ENCODE peak calls at places on chromosomes 12 and 14, in five cellular contexts. X is astrocyte of the spinal cord, A is NB4, C is GM10248, P is A673. I is an unnamed sample.

GRCh38 chr14:54680636-54681035 is 113.7 kb downstream of the SAMD4A start:
- DNase-seq in X (peak), A (no peak), C (no peak), P (no peak), I (no peak)

GRCh38 chr12:103771466-103771865 is 69.6 kb downstream of the NT5DC3 start:
- DNase-seq in X (peak), A (peak), C (no peak), P (peak), I (peak)

GRCh38 chr12:107247650-107248049 is 154.3 kb upstream of the CRY1 start:
- DNase-seq in X (no peak), A (no peak), C (no peak), P (no peak), I (no peak)

GRCh38 chr14:56087824-56088571 is 30.2 kb upstream of the PELI2 start:
- DNase-seq in X (peak), A (no peak), C (no peak), P (no peak), I (no peak)

GRCh38 chr12:56299308-56299852 is 750 bp downstream of the CS start:
- DNase-seq in X (no peak), A (peak), C (no peak), P (peak), I (no peak)

GRCh38 chr12:5309654-5310053 is 122.3 kb upstream of the NTF3 start:
- DNase-seq in X (no peak), A (no peak), C (no peak), P (no peak), I (no peak)

GRCh38 chr12:104752883-104753282 is 205.2 kb downstream of the SLC41A2 start:
- DNase-seq in X (no peak), A (no peak), C (no peak), P (no peak), I (no peak)

GRCh38 chr14:77055981-77056380 is 27.5 kb upstream of the IRF2BPL start:
- DNase-seq in X (no peak), A (no peak), C (no peak), P (no peak), I (no peak)

GRCh38 chr14:21054123-21054767 is 3.4 kb upstream of the RNASE8 start:
- DNase-seq in X (no peak), A (peak), C (no peak), P (no peak), I (no peak)

GRCh38 chr12:131831635-131832041 is 3.4 kb downstream of the MMP17 start:
- DNase-seq in X (no peak), A (no peak), C (no peak), P (peak), I (no peak)

GRCh38 chr14:36506732-36507614 is 13.1 kb downstream of the NKX2-1 start:
- DNase-seq in X (no peak), A (no peak), C (peak), P (no peak), I (peak)

GRCh38 chr14:72863216-72864006 is 30.5 kb downstream of the DPF3 start:
- DNase-seq in X (no peak), A (no peak), C (peak), P (peak), I (peak)

GRCh38 chr12:74292351-74293194 is 245.1 kb upstream of the ATXN7L3B start:
- DNase-seq in X (no peak), A (no peak), C (no peak), P (no peak), I (no peak)

GRCh38 chr12:25864287-25864686 is 94.2 kb upstream of the RASSF8 start:
- DNase-seq in X (peak), A (no peak), C (no peak), P (peak), I (no peak)

GRCh38 chr12:110846615-110847566 is at the start of gene CCDC63:
- DNase-seq in X (peak), A (peak), C (peak), P (peak), I (peak)

GRCh38 chr12:33427071-33427470 is 12.5 kb downstream of the SYT10 start:
- DNase-seq in X (no peak), A (peak), C (no peak), P (peak), I (no peak)

GRCh38 chr14:23414906-23415820 is 7.1 kb upstream of the MYH6 start:
- DNase-seq in X (no peak), A (no peak), C (no peak), P (no peak), I (no peak)

GRCh38 chr14:59358105-59358504 is 107.1 kb downstream of the GPR135 start:
- DNase-seq in X (no peak), A (peak), C (no peak), P (no peak), I (no peak)

GRCh38 chr14:41891624-41892023 is 284.9 kb downstream of the LRFN5 start:
- DNase-seq in X (no peak), A (no peak), C (no peak), P (no peak), I (no peak)

GRCh38 chr14:105258846-105259245 is 10.5 kb downstream of the BTBD6 start:
- DNase-seq in X (peak), A (no peak), C (no peak), P (no peak), I (no peak)

GRCh38 chr12:24427776-24428175 is 478.3 kb upstream of the SOX5 start:
- DNase-seq in X (no peak), A (no peak), C (no peak), P (no peak), I (no peak)

GRCh38 chr14:24411468-24412454 is 13.0 kb downstream of the NYNRIN start:
- DNase-seq in X (peak), A (peak), C (peak), P (peak), I (peak)

GRCh38 chr12:127193341-127193740 is 1073.6 kb upstream of the TMEM132C start:
- DNase-seq in X (no peak), A (no peak), C (no peak), P (no peak), I (no peak)

GRCh38 chr14:20802341-20803084 is at the start of gene RNASE1:
- DNase-seq in X (no peak), A (no peak), C (no peak), P (no peak), I (no peak)

GRCh38 chr14:35365130-35366047 is 39.2 kb downstream of the NFKBIA start:
- DNase-seq in X (peak), A (peak), C (peak), P (no peak), I (peak)

GRCh38 chr12:67068773-67069450 is 200.2 kb upstream of the CAND1 start:
- DNase-seq in X (peak), A (peak), C (peak), P (peak), I (peak)

DNA sequence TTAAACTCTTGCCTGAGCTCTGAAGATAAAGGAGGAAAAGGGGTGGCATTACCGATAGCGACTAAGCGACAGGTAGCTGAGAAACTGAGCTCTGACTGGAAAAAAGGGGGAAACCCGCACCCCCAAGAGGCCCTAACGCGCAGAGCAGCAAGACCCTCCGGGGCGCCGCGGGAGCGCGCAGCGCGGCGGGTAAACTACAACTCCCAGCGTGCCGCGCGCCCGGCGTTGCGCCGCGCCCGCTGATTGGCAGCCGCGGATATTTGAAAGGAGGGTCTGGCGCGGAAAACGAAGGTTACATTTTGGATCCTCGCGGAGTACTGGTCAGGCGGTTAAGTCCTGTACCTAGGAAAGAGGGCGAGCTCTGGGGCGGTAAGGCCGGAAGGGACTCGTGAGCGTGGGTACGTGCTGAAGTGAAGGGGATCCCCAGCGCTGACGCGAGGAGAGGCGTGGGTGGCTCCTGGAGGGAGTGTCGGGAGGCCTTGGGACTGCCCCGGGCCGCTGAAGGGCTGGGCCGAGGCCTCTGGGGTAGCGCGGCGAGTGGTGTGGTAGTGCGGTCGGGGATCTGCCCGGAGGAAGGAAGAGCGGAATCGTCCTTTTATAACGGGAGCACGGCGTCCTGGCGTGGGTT is at the start of gene ESPL1:
- DNase-seq in X (peak), A (peak), C (peak), P (peak), I (peak)
- TF ChIP-seq CTCF in X (peak), A (peak), C (peak), P (peak), I (no peak)

GRCh38 chr14:89241934-89242670 is 174.9 kb downstream of the FOXN3 start:
- DNase-seq in X (no peak), A (no peak), C (no peak), P (peak), I (no peak)

GRCh38 chr14:89236846-89237245 is 180.2 kb downstream of the FOXN3 start:
- DNase-seq in X (no peak), A (no peak), C (no peak), P (peak), I (no peak)

GRCh38 chr14:89240414-89240813 is 176.6 kb downstream of the FOXN3 start:
- DNase-seq in X (peak), A (no peak), C (no peak), P (no peak), I (no peak)

GRCh38 chr14:89241265-89241664 is 175.8 kb downstream of the FOXN3 start:
- DNase-seq in X (no peak), A (no peak), C (no peak), P (no peak), I (no peak)

DNA sequence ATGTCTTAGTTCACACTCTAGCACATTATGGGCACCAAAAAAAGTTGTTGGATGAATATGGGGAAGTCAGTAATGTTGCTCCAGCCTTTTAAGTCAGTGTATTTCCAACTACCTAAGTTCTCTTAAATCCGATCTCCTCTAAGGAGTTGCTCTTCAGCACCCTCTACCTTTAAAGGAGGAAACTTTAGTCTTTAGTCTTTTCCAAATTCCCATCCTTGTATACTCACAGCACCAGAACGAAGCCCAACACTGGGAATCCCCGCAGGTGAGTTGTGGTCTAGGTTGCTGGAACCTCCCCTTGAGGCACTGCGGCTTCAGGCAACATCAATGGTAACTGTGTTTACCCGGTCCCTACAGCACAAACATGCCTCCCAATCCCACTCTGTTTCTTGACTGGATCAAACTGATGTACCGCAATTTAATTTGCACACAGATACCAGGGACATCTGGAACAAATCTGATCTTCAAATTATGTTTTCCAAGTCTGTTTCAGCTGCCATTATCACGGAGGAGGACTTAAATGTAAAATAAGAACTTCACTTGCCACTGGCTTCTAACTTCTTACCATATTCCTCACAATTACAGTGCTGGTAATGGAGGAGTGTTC is 179.0 kb downstream of the FOXN3 start:
- DNase-seq in X (peak), A (peak), C (no peak), P (peak), I (no peak)
- TF ChIP-seq CTCF in X (peak), A (peak), C (no peak), P (peak), I (no peak)

DNA sequence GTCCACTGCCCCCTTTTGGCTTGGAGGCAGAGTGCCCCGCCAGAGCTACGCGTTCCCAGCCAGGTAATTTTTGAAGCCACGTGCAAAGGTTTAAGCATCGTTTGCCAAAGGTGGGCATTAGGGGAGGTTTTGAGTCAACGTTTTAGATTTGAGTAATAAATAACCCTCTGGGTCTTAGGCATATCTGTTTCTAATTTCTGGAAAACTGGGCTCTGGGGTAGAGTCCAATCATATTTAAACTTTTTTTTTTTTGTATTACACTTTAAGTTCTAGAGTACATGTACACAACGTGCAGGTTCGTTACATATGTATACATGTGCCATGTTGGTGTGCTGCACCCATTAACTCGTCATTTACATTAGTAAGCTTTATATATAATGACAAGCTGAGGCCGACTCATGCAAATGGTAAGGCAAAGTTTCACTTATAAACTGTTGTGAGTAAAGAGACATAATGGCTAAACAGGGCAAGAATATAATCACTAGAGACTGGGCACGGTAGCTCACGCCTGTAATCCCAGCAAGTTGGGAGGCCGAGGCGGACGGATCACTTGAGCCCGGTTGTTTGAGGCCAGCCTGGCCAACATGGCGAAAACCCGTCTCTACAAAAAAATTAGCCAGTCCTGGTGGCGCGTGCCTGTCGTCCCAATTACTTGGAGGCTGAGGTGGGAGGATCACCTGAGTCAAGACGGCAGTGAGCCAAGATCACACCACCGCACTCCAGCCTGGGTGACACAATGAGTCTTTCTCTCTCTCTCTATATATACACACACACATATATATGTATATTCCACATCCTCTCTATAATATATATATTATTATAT is 491 bp upstream of the NR2C1 start:
- DNase-seq in X (no peak), A (peak), C (no peak), P (no peak), I (no peak)
- TF ChIP-seq CTCF in X (peak), A (peak), C (peak), P (peak), I (peak)

GRCh38 chr14:73955674-73956073 is 5.6 kb downstream of the COQ6 start:
- DNase-seq in X (no peak), A (no peak), C (no peak), P (no peak), I (no peak)

GRCh38 chr14:73945159-73945670 is 4.7 kb downstream of the FAM161B start:
- DNase-seq in X (no peak), A (no peak), C (no peak), P (no peak), I (no peak)

GRCh38 chr14:73944432-73945158 is 5.3 kb downstream of the FAM161B start:
- DNase-seq in X (no peak), A (no peak), C (no peak), P (no peak), I (no peak)

GRCh38 chr14:73953731-73954130 is 3.6 kb downstream of the COQ6 start:
- DNase-seq in X (no peak), A (no peak), C (no peak), P (no peak), I (no peak)

GRCh38 chr14:73949752-73950734 is at the start of the genes COQ6 and FAM161B:
- DNase-seq in X (peak), A (peak), C (peak), P (peak), I (peak)
- TF ChIP-seq CTCF in X (no peak), A (no peak), C (peak), P (peak), I (no peak)

GRCh38 chr12:100058482-100059029 is 73.8 kb upstream of the ANKS1B start:
- DNase-seq in X (peak), A (peak), C (peak), P (peak), I (peak)
- TF ChIP-seq CTCF in X (peak), A (no peak), C (peak), P (peak), I (no peak)

DNA sequence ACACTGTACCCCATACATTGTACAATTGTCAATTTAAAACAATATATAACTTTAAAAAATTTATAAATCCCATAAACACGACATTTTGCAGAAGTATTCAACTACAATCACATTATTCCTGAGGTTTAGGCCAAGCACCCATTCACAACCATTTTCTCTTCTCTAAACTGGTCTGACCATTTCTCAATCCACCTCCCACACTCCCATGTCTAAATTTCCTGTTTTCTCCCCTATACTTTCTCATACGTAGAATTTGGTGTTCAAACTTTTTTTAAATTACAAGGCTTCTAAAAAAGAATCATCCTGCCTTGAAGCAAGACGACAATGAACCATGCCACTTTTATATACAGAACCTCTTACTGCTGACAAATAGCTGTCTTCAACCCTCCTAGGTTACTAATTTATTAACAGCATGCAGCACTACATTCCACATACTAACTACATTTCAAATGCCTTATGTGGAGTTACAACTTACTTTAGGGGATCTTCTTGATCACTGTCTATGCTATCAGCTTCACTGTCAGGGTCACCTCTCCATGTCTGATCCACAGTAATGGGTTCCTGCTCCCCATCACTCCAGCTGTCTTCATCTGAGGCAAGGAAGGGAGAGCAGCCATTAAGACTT is 3.4 kb downstream of the KANSL2 start:
- DNase-seq in X (no peak), A (peak), C (no peak), P (no peak), I (no peak)
- TF ChIP-seq CTCF in X (no peak), A (no peak), C (no peak), P (no peak), I (no peak)

GRCh38 chr12:61654698-61655097 is 605.5 kb upstream of the USP15 start:
- DNase-seq in X (no peak), A (peak), C (no peak), P (peak), I (no peak)
- TF ChIP-seq CTCF in X (no peak), A (peak), C (no peak), P (peak), I (no peak)

DNA sequence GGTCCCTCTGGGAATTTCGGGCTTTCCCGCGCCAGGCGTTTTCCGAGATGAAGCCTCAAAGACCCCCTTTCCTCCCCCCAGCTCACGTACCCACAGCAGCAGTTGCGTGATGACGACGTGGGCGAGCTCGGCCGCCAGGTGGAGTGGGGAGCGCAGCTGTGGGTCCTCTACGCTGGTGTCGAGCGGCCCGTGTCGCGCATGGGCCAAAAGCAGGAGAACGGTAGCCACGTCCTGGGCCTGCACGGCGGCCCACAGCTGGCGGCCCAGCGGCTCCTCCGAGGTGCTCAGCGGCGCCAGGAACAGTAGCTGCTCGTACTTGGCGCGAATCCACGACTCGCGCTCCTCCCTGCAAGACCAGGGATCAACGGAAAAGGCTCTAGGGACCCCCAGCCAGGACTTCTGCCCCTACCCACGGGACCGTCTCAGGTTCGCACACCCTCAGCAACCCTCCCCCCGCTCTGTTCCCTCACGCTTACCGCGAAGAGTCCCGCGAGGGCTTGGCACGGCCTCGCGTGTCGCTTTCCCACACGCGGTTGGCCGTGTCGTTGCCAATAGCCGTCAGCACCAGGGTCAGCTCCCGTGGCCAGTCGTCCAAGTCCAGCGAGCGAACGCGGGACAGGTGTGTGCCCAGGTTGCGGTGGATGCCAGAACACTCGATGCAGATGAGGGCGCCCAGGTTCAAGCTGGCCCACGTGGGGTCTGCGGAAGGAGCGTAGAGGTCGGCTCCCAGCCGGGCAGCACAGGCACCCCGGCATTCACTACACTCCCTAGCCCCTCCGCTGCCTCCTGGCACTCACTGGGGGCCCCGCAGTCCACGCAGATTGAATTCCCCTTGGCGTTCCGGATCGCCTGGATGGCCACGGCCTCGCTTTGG is 11.4 kb downstream of the AGAP2 start:
- DNase-seq in X (peak), A (no peak), C (peak), P (peak), I (peak)
- TF ChIP-seq CTCF in X (peak), A (no peak), C (no peak), P (peak), I (no peak)

GRCh38 chr14:52551696-52552062 is 626 bp downstream of the TXNDC16 start:
- DNase-seq in X (peak), A (peak), C (peak), P (peak), I (peak)
- TF ChIP-seq CTCF in X (peak), A (peak), C (peak), P (peak), I (no peak)

GRCh38 chr14:97010491-97011160 is 213.4 kb downstream of the VRK1 start:
- DNase-seq in X (no peak), A (peak), C (no peak), P (peak), I (no peak)
- TF ChIP-seq CTCF in X (no peak), A (peak), C (no peak), P (peak), I (no peak)